ENCODE peak calls at places on chromosomes 1 and 21, in eight cellular contexts. One of them, this sample, is unnamed.

GRCh38 chr1:67333603-67334002 is 25.9 kb downstream of the IL12RB2 start:
- DNase-seq in dorsolateral prefrontal cortex: no peak
- DNase-seq in tibial artery: no peak
- DNase-seq in right lobe of liver: no peak
- DNase-seq in caudate nucleus: no peak
- DNase-seq in uterus: no peak
- DNase-seq in CD4-positive, CD25-positive, alpha-beta regulatory T cell: no peak
- DNase-seq in left lung: no peak
- DNase-seq in this sample: no peak

GRCh38 chr1:19033926-19034680 is 77.6 kb upstream of the IFFO2 start:
- DNase-seq in uterus: peak
- DNase-seq in caudate nucleus: no peak
- DNase-seq in CD4-positive, CD25-positive, alpha-beta regulatory T cell: no peak
- DNase-seq in left lung: no peak
- DNase-seq in dorsolateral prefrontal cortex: no peak
- DNase-seq in tibial artery: peak
- DNase-seq in right lobe of liver: no peak
- DNase-seq in this sample: no peak

GRCh38 chr1:220123889-220124288 is 30.0 kb downstream of the IARS2 start:
- DNase-seq in dorsolateral prefrontal cortex: no peak
- DNase-seq in uterus: no peak
- DNase-seq in right lobe of liver: no peak
- DNase-seq in caudate nucleus: no peak
- DNase-seq in CD4-positive, CD25-positive, alpha-beta regulatory T cell: no peak
- DNase-seq in tibial artery: no peak
- DNase-seq in left lung: no peak
- DNase-seq in this sample: no peak

GRCh38 chr21:32307706-32308105 is 9.1 kb downstream of the MRAP start:
- DNase-seq in dorsolateral prefrontal cortex: no peak
- DNase-seq in right lobe of liver: no peak
- DNase-seq in uterus: no peak
- DNase-seq in left lung: no peak
- DNase-seq in caudate nucleus: no peak
- DNase-seq in CD4-positive, CD25-positive, alpha-beta regulatory T cell: no peak
- DNase-seq in tibial artery: no peak
- DNase-seq in this sample: no peak

GRCh38 chr1:82950606-82951200 is 1048.2 kb downstream of the TTLL7 start:
- DNase-seq in right lobe of liver: no peak
- DNase-seq in dorsolateral prefrontal cortex: no peak
- DNase-seq in left lung: no peak
- DNase-seq in uterus: no peak
- DNase-seq in caudate nucleus: no peak
- DNase-seq in CD4-positive, CD25-positive, alpha-beta regulatory T cell: no peak
- DNase-seq in tibial artery: no peak
- DNase-seq in this sample: no peak

GRCh38 chr1:118247593-118247992 is 62.6 kb upstream of the SPAG17 start:
- DNase-seq in CD4-positive, CD25-positive, alpha-beta regulatory T cell: no peak
- DNase-seq in dorsolateral prefrontal cortex: no peak
- DNase-seq in left lung: no peak
- DNase-seq in uterus: no peak
- DNase-seq in tibial artery: no peak
- DNase-seq in right lobe of liver: no peak
- DNase-seq in caudate nucleus: no peak
- DNase-seq in this sample: no peak

GRCh38 chr21:17003221-17003620 is 509.6 kb upstream of the CXADR start:
- DNase-seq in dorsolateral prefrontal cortex: no peak
- DNase-seq in right lobe of liver: no peak
- DNase-seq in caudate nucleus: no peak
- DNase-seq in uterus: no peak
- DNase-seq in left lung: no peak
- DNase-seq in tibial artery: no peak
- DNase-seq in CD4-positive, CD25-positive, alpha-beta regulatory T cell: no peak
- DNase-seq in this sample: no peak

GRCh38 chr1:184160236-184160635 is 108.7 kb downstream of the TSEN15 start:
- DNase-seq in CD4-positive, CD25-positive, alpha-beta regulatory T cell: no peak
- DNase-seq in caudate nucleus: no peak
- DNase-seq in dorsolateral prefrontal cortex: no peak
- DNase-seq in uterus: no peak
- DNase-seq in tibial artery: no peak
- DNase-seq in right lobe of liver: no peak
- DNase-seq in left lung: no peak
- DNase-seq in this sample: no peak

GRCh38 chr1:8742022-8742924 is 75.2 kb downstream of the RERE start:
- DNase-seq in tibial artery: no peak
- DNase-seq in right lobe of liver: peak
- DNase-seq in left lung: no peak
- DNase-seq in uterus: no peak
- DNase-seq in CD4-positive, CD25-positive, alpha-beta regulatory T cell: no peak
- DNase-seq in caudate nucleus: no peak
- DNase-seq in dorsolateral prefrontal cortex: no peak
- DNase-seq in this sample: no peak

GRCh38 chr1:196209983-196210382 is 398.3 kb downstream of the KCNT2 start:
- DNase-seq in dorsolateral prefrontal cortex: no peak
- DNase-seq in CD4-positive, CD25-positive, alpha-beta regulatory T cell: no peak
- DNase-seq in right lobe of liver: no peak
- DNase-seq in uterus: no peak
- DNase-seq in caudate nucleus: no peak
- DNase-seq in tibial artery: no peak
- DNase-seq in left lung: no peak
- DNase-seq in this sample: no peak

GRCh38 chr1:46136711-46137110 is 4.3 kb upstream of the PIK3R3 start:
- DNase-seq in right lobe of liver: no peak
- DNase-seq in caudate nucleus: no peak
- DNase-seq in uterus: no peak
- DNase-seq in tibial artery: no peak
- DNase-seq in left lung: no peak
- DNase-seq in dorsolateral prefrontal cortex: no peak
- DNase-seq in CD4-positive, CD25-positive, alpha-beta regulatory T cell: no peak
- DNase-seq in this sample: no peak

GRCh38 chr21:23936224-23936623 is 1671.1 kb downstream of the MRPL39 start:
- DNase-seq in tibial artery: no peak
- DNase-seq in dorsolateral prefrontal cortex: no peak
- DNase-seq in caudate nucleus: no peak
- DNase-seq in right lobe of liver: no peak
- DNase-seq in CD4-positive, CD25-positive, alpha-beta regulatory T cell: no peak
- DNase-seq in left lung: no peak
- DNase-seq in uterus: no peak
- DNase-seq in this sample: no peak

GRCh38 chr1:27970401-27970800 is 10.6 kb downstream of the XKR8 start:
- DNase-seq in tibial artery: no peak
- DNase-seq in left lung: peak
- DNase-seq in caudate nucleus: no peak
- DNase-seq in uterus: peak
- DNase-seq in right lobe of liver: no peak
- DNase-seq in CD4-positive, CD25-positive, alpha-beta regulatory T cell: no peak
- DNase-seq in dorsolateral prefrontal cortex: peak
- DNase-seq in this sample: no peak

GRCh38 chr21:35106246-35106835 is 57.2 kb upstream of the RUNX1 start:
- DNase-seq in caudate nucleus: no peak
- DNase-seq in tibial artery: no peak
- DNase-seq in uterus: no peak
- DNase-seq in right lobe of liver: no peak
- DNase-seq in dorsolateral prefrontal cortex: no peak
- DNase-seq in left lung: no peak
- DNase-seq in CD4-positive, CD25-positive, alpha-beta regulatory T cell: no peak
- DNase-seq in this sample: no peak

GRCh38 chr1:149967041-149967440 is 30.4 kb upstream of the MTMR11 start:
- DNase-seq in right lobe of liver: no peak
- DNase-seq in dorsolateral prefrontal cortex: no peak
- DNase-seq in uterus: no peak
- DNase-seq in left lung: no peak
- DNase-seq in tibial artery: no peak
- DNase-seq in CD4-positive, CD25-positive, alpha-beta regulatory T cell: no peak
- DNase-seq in caudate nucleus: no peak
- DNase-seq in this sample: no peak

GRCh38 chr21:44441041-44441400 is 14.3 kb upstream of the LRRC3 start:
- DNase-seq in tibial artery: no peak
- DNase-seq in right lobe of liver: no peak
- DNase-seq in CD4-positive, CD25-positive, alpha-beta regulatory T cell: no peak
- DNase-seq in left lung: no peak
- DNase-seq in caudate nucleus: no peak
- DNase-seq in uterus: no peak
- DNase-seq in dorsolateral prefrontal cortex: no peak
- DNase-seq in this sample: no peak

DNA sequence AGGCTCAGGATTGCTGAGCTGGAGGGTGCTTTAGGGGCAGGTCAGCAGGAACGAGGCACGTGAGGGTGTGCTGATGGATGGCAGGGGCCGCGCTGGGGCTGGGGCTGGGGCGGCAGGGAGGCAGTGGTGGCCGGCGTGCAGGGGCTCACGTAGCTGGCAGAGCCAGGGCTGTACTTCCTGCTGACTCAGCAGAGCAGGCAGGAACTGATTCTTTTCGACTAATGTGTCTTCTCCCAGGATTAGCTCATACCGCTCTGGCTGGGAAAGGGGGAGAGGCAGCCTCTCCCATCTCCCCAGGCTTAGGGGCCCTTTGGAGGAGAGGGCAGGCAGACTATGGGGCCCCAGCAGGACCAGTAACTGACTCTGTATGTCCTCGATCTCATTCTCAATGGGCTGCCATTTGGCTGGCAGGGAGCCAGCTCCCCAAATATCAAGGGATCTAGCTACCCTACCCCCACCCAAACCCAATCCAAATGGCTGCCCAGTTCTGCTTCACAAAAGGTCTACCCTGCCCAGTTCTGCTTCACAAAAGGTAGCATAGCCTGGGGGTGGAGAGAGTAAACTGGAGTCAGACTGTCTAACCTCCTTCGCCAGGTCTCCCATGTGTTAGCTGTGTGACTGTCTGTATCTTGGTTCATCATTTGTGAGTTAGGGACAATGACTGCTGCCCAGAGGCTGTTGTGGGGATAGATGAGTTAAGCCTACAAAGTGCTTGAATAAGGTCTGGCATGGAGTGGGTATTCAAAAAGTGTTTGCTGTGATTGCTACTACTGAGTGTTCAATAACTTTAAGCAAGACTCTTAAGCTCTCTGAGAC is 100.1 kb upstream of the SLC2A1 start:
- DNase-seq in left lung: peak
- DNase-seq in tibial artery: no peak
- DNase-seq in caudate nucleus: no peak
- DNase-seq in uterus: no peak
- DNase-seq in dorsolateral prefrontal cortex: no peak
- DNase-seq in right lobe of liver: no peak
- DNase-seq in CD4-positive, CD25-positive, alpha-beta regulatory T cell: no peak
- DNase-seq in this sample: no peak
- H3K27ac ChIP-seq in left lung: no peak
- H3K27ac ChIP-seq in tibial artery: no peak
- H3K27ac ChIP-seq in caudate nucleus: no peak
- H3K27ac ChIP-seq in uterus: peak
- H3K27ac ChIP-seq in dorsolateral prefrontal cortex: no peak
- H3K27ac ChIP-seq in right lobe of liver: no peak
- H3K27ac ChIP-seq in CD4-positive, CD25-positive, alpha-beta regulatory T cell: no peak
- H3K27ac ChIP-seq in this sample: no peak

GRCh38 chr1:230210979-230211336 is 143.9 kb downstream of the GALNT2 start:
- DNase-seq in CD4-positive, CD25-positive, alpha-beta regulatory T cell: no peak
- DNase-seq in dorsolateral prefrontal cortex: no peak
- DNase-seq in right lobe of liver: no peak
- DNase-seq in caudate nucleus: no peak
- DNase-seq in left lung: no peak
- DNase-seq in uterus: no peak
- DNase-seq in tibial artery: no peak
- DNase-seq in this sample: no peak
- H3K27ac ChIP-seq in CD4-positive, CD25-positive, alpha-beta regulatory T cell: no peak
- H3K27ac ChIP-seq in dorsolateral prefrontal cortex: peak
- H3K27ac ChIP-seq in right lobe of liver: no peak
- H3K27ac ChIP-seq in caudate nucleus: peak
- H3K27ac ChIP-seq in left lung: no peak
- H3K27ac ChIP-seq in uterus: peak
- H3K27ac ChIP-seq in tibial artery: peak
- H3K27ac ChIP-seq in this sample: peak

GRCh38 chr1:199160521-199161318 is 521.9 kb downstream of the PTPRC start:
- DNase-seq in CD4-positive, CD25-positive, alpha-beta regulatory T cell: no peak
- DNase-seq in left lung: no peak
- DNase-seq in caudate nucleus: no peak
- DNase-seq in uterus: no peak
- DNase-seq in dorsolateral prefrontal cortex: no peak
- DNase-seq in tibial artery: no peak
- DNase-seq in right lobe of liver: no peak
- DNase-seq in this sample: no peak

GRCh38 chr1:199161766-199162303 is 523.0 kb downstream of the PTPRC start:
- DNase-seq in left lung: no peak
- DNase-seq in uterus: no peak
- DNase-seq in tibial artery: no peak
- DNase-seq in dorsolateral prefrontal cortex: no peak
- DNase-seq in caudate nucleus: no peak
- DNase-seq in right lobe of liver: no peak
- DNase-seq in CD4-positive, CD25-positive, alpha-beta regulatory T cell: no peak
- DNase-seq in this sample: no peak

GRCh38 chr1:199155166-199156033 is 516.6 kb downstream of the PTPRC start:
- DNase-seq in caudate nucleus: no peak
- DNase-seq in CD4-positive, CD25-positive, alpha-beta regulatory T cell: no peak
- DNase-seq in right lobe of liver: no peak
- DNase-seq in dorsolateral prefrontal cortex: no peak
- DNase-seq in left lung: no peak
- DNase-seq in uterus: no peak
- DNase-seq in tibial artery: no peak
- DNase-seq in this sample: no peak

GRCh38 chr1:199161319-199161680 is 522.5 kb downstream of the PTPRC start:
- DNase-seq in dorsolateral prefrontal cortex: no peak
- DNase-seq in CD4-positive, CD25-positive, alpha-beta regulatory T cell: no peak
- DNase-seq in right lobe of liver: no peak
- DNase-seq in uterus: no peak
- DNase-seq in left lung: no peak
- DNase-seq in caudate nucleus: no peak
- DNase-seq in tibial artery: no peak
- DNase-seq in this sample: no peak

DNA sequence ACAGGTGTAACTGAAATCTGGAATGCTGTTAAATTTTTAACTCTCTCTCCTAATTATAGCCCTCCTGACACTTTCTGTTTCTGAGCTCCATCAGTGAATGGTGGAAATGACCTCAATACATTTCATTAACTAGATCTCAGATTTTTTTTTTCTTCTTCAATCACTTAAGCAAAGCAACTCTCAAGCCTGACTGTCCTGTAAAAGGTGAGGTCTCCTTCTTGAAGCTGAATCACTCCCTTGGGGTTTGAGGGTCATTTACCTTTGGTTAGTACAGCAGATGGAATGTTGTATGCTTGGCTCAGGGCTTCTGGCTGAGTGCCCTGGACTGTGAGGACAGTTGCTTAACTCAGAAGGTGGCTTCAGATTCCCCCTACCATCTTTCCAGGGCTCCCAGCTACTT is 518.7 kb downstream of the PTPRC start:
- DNase-seq in CD4-positive, CD25-positive, alpha-beta regulatory T cell: no peak
- DNase-seq in left lung: no peak
- DNase-seq in tibial artery: no peak
- DNase-seq in right lobe of liver: no peak
- DNase-seq in uterus: no peak
- DNase-seq in dorsolateral prefrontal cortex: no peak
- DNase-seq in caudate nucleus: no peak
- DNase-seq in this sample: no peak
- H3K27ac ChIP-seq in CD4-positive, CD25-positive, alpha-beta regulatory T cell: no peak
- H3K27ac ChIP-seq in left lung: no peak
- H3K27ac ChIP-seq in tibial artery: no peak
- H3K27ac ChIP-seq in right lobe of liver: no peak
- H3K27ac ChIP-seq in uterus: no peak
- H3K27ac ChIP-seq in dorsolateral prefrontal cortex: no peak
- H3K27ac ChIP-seq in caudate nucleus: no peak
- H3K27ac ChIP-seq in this sample: no peak

GRCh38 chr1:76177644-76178043 is 103.1 kb downstream of the ST6GALNAC3 start:
- DNase-seq in uterus: no peak
- DNase-seq in dorsolateral prefrontal cortex: no peak
- DNase-seq in tibial artery: no peak
- DNase-seq in caudate nucleus: no peak
- DNase-seq in left lung: no peak
- DNase-seq in CD4-positive, CD25-positive, alpha-beta regulatory T cell: no peak
- DNase-seq in right lobe of liver: no peak
- DNase-seq in this sample: no peak
- H3K27ac ChIP-seq in uterus: no peak
- H3K27ac ChIP-seq in dorsolateral prefrontal cortex: no peak
- H3K27ac ChIP-seq in tibial artery: no peak
- H3K27ac ChIP-seq in caudate nucleus: no peak
- H3K27ac ChIP-seq in left lung: no peak
- H3K27ac ChIP-seq in CD4-positive, CD25-positive, alpha-beta regulatory T cell: no peak
- H3K27ac ChIP-seq in right lobe of liver: no peak
- H3K27ac ChIP-seq in this sample: no peak